ENCODE peak calls at places on chromosomes 5 and 9, in five cellular contexts. J is GM12878, V is K562, W is SK-N-SH, T is HepG2. B is an unnamed sample.
A peak's percentile ranks its signal among the peaks of the same experiment; 100 is the strongest.

GRCh38 chr5:41371741-41372140 is 138.7 kb downstream of the PLCXD3 start:
- DNase-seq in T (no peak), J (no peak), V (no peak), W (no peak), B (no peak)

GRCh38 chr5:136474466-136474865 is 109.1 kb upstream of the TRPC7 start:
- DNase-seq in V (no peak), T (no peak), J (no peak), W (no peak), B (no peak)

GRCh38 chr9:99445377-99445891 is 223.4 kb downstream of the SEC61B start:
- DNase-seq in T (no peak), W (no peak), J (no peak), V (no peak), B (no peak)

GRCh38 chr9:129320575-129321311 is 142.7 kb upstream of the IER5L start:
- DNase-seq in W (peak; percentile 89), T (peak; percentile 63), J (peak; percentile 34), V (peak; percentile 56), B (peak; percentile 64)

GRCh38 chr9:92607088-92607487 is 62.8 kb downstream of the IPPK start:
- DNase-seq in J (no peak), V (no peak), W (no peak), T (no peak), B (no peak)

GRCh38 chr5:132825824-132826391 is 4.5 kb downstream of the SHROOM1 start:
- DNase-seq in T (no peak), J (no peak), V (no peak), W (no peak), B (no peak)

GRCh38 chr9:34197756-34198711 is 19.2 kb downstream of the UBAP1 start:
- DNase-seq in W (no peak), J (no peak), V (no peak), T (no peak), B (no peak)

GRCh38 chr9:127899200-127899943 is at the start of gene ST6GALNAC6:
- DNase-seq in J (no peak), T (no peak), W (peak; percentile 98), V (peak; percentile 90), B (peak; percentile 94)

GRCh38 chr9:35481347-35481975 is 8.4 kb upstream of the RUSC2 start:
- DNase-seq in T (peak; percentile 54), J (no peak), V (peak; percentile 32), W (peak; percentile 37), B (peak; percentile 54)

GRCh38 chr5:97635553-97635952 is 452.5 kb upstream of the RIOK2 start:
- DNase-seq in J (peak; percentile 7), W (no peak), T (no peak), V (no peak), B (no peak)

GRCh38 chr5:81719743-81720142 is 31.2 kb downstream of the SSBP2 start:
- DNase-seq in V (no peak), T (no peak), W (no peak), J (no peak), B (no peak)

GRCh38 chr9:89463986-89464901 is 33.7 kb downstream of the SEMA4D start:
- DNase-seq in W (no peak), V (no peak), J (peak; percentile 85), T (no peak), B (no peak)

GRCh38 chr5:145833616-145834200 is 1.4 kb downstream of the PRELID2 start:
- DNase-seq in V (no peak), T (no peak), J (no peak), W (no peak), B (no peak)

GRCh38 chr5:77064040-77064439 is 23.0 kb downstream of the ZBED3 start:
- DNase-seq in T (no peak), V (no peak), W (no peak), J (no peak), B (no peak)

GRCh38 chr5:180495991-180496741 is 2.0 kb downstream of the CNOT6 start:
- DNase-seq in V (no peak), T (no peak), J (no peak), W (no peak), B (no peak)

GRCh38 chr9:131113655-131114563 is 11.5 kb upstream of the NUP214 start:
- DNase-seq in W (no peak), V (peak; percentile 74), J (no peak), T (no peak), B (no peak)

GRCh38 chr9:135015986-135016640 is 71.4 kb upstream of the OLFM1 start:
- DNase-seq in W (no peak), T (no peak), J (no peak), V (no peak), B (no peak)

GRCh38 chr9:111691686-111692329 is 30.4 kb downstream of the GNG10 start:
- DNase-seq in V (no peak), W (peak; percentile 39), T (peak; percentile 52), J (no peak), B (peak; percentile 10)

GRCh38 chr5:141753971-141754713 is 72.1 kb upstream of the ARAP3 start:
- DNase-seq in V (peak; percentile 76), J (no peak), W (no peak), T (no peak), B (peak; percentile 49)

GRCh38 chr9:133187561-133188005 is 21.5 kb downstream of the OBP2B start:
- DNase-seq in W (no peak), J (no peak), V (no peak), T (no peak), B (no peak)

GRCh38 chr9:107334103-107334776 is 51.2 kb downstream of the RAD23B start:
- DNase-seq in T (no peak), J (no peak), W (no peak), V (no peak), B (no peak)

GRCh38 chr5:148469446-148470062 is 85.8 kb downstream of the FBXO38 start:
- DNase-seq in J (no peak), T (no peak), V (no peak), W (no peak), B (no peak)

GRCh38 chr5:117623042-117623815 is 1048.6 kb upstream of the SEMA6A start:
- DNase-seq in J (no peak), W (no peak), V (no peak), T (no peak), B (no peak)

GRCh38 chr9:113274474-113275146 is 762 bp downstream of the CDC26 start:
- DNase-seq in J (peak; percentile 35), T (peak; percentile 69), W (peak; percentile 57), V (peak; percentile 38), B (peak; percentile 55)

GRCh38 chr9:136572596-136573313 is 26.9 kb upstream of the NOTCH1 start:
- DNase-seq in W (no peak), V (no peak), J (no peak), T (no peak), B (no peak)

GRCh38 chr9:85185486-85186217 is 516.1 kb downstream of the NTRK2 start:
- DNase-seq in J (no peak), W (no peak), T (no peak), V (no peak), B (no peak)

GRCh38 chr9:127585161-127585750 is 26.8 kb upstream of the STXBP1 start:
- DNase-seq in J (no peak), T (no peak), W (no peak), V (no peak), B (no peak)

GRCh38 chr5:138583984-138584637 is 8.9 kb upstream of the HSPA9 start:
- DNase-seq in W (no peak), T (peak; percentile 19), V (no peak), J (no peak), B (no peak)

GRCh38 chr9:21096172-21096900 is 18.6 kb upstream of the IFNB1 start:
- DNase-seq in W (no peak), V (no peak), T (no peak), J (peak; percentile 46), B (no peak)

DNA sequence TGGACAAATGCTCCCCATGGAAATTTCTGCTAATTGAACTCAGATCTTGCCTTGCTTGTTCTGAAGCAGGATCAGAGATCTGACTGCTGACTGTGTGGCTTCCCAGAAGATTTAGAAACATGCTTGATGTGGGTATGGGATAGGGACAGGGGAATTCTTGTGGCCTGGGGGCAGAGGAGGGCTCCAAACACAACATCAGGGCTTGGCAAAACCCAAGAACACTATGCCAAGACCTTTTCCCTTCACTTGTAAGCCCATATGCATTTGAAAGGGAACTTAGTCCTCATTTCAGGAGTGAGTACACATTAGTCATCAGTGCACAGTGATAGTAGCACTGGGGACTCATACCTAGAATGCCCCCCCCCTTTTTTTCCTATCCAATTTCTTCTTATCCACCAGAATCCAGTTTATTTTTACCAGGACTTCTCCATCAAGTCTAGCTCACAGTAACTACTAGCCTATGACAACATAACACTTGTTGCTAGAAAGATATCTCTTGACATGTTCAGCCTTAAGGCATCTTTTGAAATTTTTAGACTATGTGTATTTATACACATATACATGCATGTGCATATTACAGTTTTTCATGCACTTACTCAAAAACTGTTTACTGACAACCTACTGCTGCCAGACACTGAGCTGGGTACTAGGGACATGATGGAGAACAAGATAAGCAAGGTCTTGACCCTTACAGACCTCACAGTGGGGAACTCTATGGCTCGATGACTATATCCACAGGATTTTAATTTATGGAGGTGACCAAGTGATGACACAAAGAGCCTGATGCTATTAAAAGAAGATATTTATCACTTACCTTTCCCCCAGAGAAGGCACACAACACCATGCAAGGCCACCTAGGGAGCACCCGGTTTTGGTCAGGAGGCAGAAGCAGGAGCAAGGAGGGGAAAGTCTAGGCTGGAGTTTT is 158.3 kb upstream of the MAP3K1 start:
- DNase-seq in T (no peak), V (no peak), W (no peak), J (no peak), B (no peak)
- TF ChIP-seq FOXM1 in T (no peak), V (no peak), W (no peak), J (no peak), B (no peak)

GRCh38 chr9:86408121-86408520 is 53.9 kb upstream of the TUT7 start:
- DNase-seq in J (no peak), V (no peak), W (no peak), T (no peak), B (no peak)
- TF ChIP-seq FOXM1 in J (no peak), V (no peak), W (no peak), T (no peak), B (no peak)

GRCh38 chr5:134041570-134042411 is 37.0 kb upstream of the VDAC1 start:
- DNase-seq in J (peak; percentile 74), W (no peak), V (no peak), T (no peak), B (no peak)
- TF ChIP-seq FOXM1 in J (peak; percentile 87), W (no peak), V (no peak), T (no peak), B (no peak)

DNA sequence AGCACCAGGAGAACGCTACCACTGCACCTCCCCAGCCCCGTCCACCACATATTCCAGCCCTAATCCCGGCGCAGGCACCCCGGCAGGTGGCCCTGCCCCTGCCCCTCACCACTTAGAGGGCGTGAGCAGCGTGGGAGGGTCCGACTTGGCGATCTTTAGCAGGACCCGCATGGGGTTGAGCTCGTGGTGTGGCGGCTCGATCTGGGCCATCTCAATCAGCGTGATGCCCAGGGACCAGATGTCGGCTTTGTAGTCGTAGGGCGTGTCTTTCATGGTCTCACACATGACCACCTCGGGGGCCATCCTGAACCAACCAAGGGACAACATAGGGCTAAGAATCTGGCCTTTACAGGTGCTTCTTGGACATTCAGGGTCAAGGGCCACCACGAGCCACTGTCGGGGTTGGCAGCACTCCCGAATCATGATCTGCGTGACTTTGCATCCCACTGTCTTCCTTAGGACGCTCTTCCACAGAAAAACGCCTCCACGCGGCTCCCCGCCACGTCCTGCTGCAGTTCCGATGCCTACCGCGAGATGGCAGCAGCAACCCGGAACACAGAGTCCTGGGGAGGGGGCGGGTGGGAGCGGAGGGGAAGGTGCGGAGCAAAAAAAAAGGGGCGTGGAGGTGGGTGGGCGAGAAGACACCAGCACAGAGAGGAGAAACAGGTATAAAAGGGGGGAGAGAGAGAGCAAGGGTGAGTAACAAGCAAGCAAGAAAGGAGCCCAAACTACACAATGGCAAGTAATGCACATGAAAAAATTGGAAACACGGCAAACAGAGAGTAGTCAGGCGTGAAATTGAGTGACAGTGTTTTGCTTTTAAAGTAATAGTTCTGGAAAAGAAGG is 81.3 kb downstream of the STK10 start:
- DNase-seq in T (no peak), J (peak; percentile 9), V (peak; percentile 79), W (peak; percentile 86), B (peak; percentile 85)
- TF ChIP-seq FOXM1 in T (no peak), J (no peak), V (no peak), W (no peak), B (no peak)

GRCh38 chr9:4887556-4887955 is 94.8 kb downstream of the RCL1 start:
- DNase-seq in V (no peak), W (no peak), T (no peak), J (no peak), B (no peak)
- TF ChIP-seq FOXM1 in V (no peak), W (no peak), T (no peak), J (no peak), B (no peak)

B was measured in HEK293T.